ENCODE peak calls at places on chromosomes 16 and 17, in four cellular contexts. One of them, this sample, is unnamed. For H3K4me1, the result is how much of the 10 kb centered on the place peaks cover.

GRCh38 chr16:54090602-54091001 is 196.0 kb downstream of the IRX3 start:
- DNase-seq in gastrocnemius medialis: no peak
- DNase-seq in colonic mucosa: no peak
- DNase-seq in tibial artery: no peak
- DNase-seq in this sample: no peak

GRCh38 chr16:2485811-2486507 is 11.0 kb downstream of the TBC1D24 start:
- DNase-seq in colonic mucosa: no peak
- DNase-seq in tibial artery: no peak
- DNase-seq in gastrocnemius medialis: no peak
- DNase-seq in this sample: no peak

GRCh38 chr16:84246679-84247077 is 6.9 kb upstream of the KCNG4 start:
- DNase-seq in tibial artery: no peak
- DNase-seq in colonic mucosa: no peak
- DNase-seq in gastrocnemius medialis: no peak
- DNase-seq in this sample: no peak

GRCh38 chr16:71626858-71627213 is 852 bp downstream of the MARVELD3 start:
- DNase-seq in tibial artery: no peak
- DNase-seq in gastrocnemius medialis: no peak
- DNase-seq in colonic mucosa: peak
- DNase-seq in this sample: no peak

GRCh38 chr17:80720624-80721577 is 176.3 kb downstream of the RPTOR start:
- DNase-seq in tibial artery: no peak
- DNase-seq in gastrocnemius medialis: no peak
- DNase-seq in colonic mucosa: no peak
- DNase-seq in this sample: peak

GRCh38 chr16:88651276-88651988 is 579 bp upstream of the CYBA start:
- DNase-seq in tibial artery: no peak
- DNase-seq in colonic mucosa: peak
- DNase-seq in gastrocnemius medialis: peak
- DNase-seq in this sample: peak

GRCh38 chr17:62172492-62173291 is 107.6 kb upstream of the MED13 start:
- DNase-seq in colonic mucosa: no peak
- DNase-seq in tibial artery: no peak
- DNase-seq in gastrocnemius medialis: no peak
- DNase-seq in this sample: no peak

GRCh38 chr17:82280537-82280936 is 7.0 kb upstream of the CSNK1D start:
- DNase-seq in gastrocnemius medialis: no peak
- DNase-seq in colonic mucosa: no peak
- DNase-seq in tibial artery: no peak
- DNase-seq in this sample: no peak

GRCh38 chr17:2051388-2052237 is 3.3 kb upstream of the HIC1 start:
- DNase-seq in gastrocnemius medialis: no peak
- DNase-seq in colonic mucosa: no peak
- DNase-seq in tibial artery: no peak
- DNase-seq in this sample: no peak

GRCh38 chr16:58096249-58096648 is 32.9 kb downstream of the CFAP20 start:
- DNase-seq in gastrocnemius medialis: no peak
- DNase-seq in colonic mucosa: no peak
- DNase-seq in tibial artery: no peak
- DNase-seq in this sample: no peak

GRCh38 chr16:87851141-87851587 is 18.1 kb downstream of the SLC7A5 start:
- DNase-seq in gastrocnemius medialis: no peak
- DNase-seq in tibial artery: no peak
- DNase-seq in colonic mucosa: no peak
- DNase-seq in this sample: no peak

GRCh38 chr17:65856865-65857264 is 295.4 kb upstream of the AXIN2 start:
- DNase-seq in tibial artery: no peak
- DNase-seq in colonic mucosa: no peak
- DNase-seq in gastrocnemius medialis: no peak
- DNase-seq in this sample: no peak

GRCh38 chr16:29821663-29822115 is 1.4 kb downstream of the MVP start:
- DNase-seq in colonic mucosa: no peak
- DNase-seq in tibial artery: no peak
- DNase-seq in gastrocnemius medialis: no peak
- DNase-seq in this sample: no peak

GRCh38 chr16:30691907-30692306 is 7.1 kb upstream of the SRCAP start:
- DNase-seq in tibial artery: no peak
- DNase-seq in colonic mucosa: no peak
- DNase-seq in gastrocnemius medialis: no peak
- DNase-seq in this sample: no peak

GRCh38 chr16:69100046-69100765 is 5.2 kb upstream of the HAS3 start:
- DNase-seq in colonic mucosa: no peak
- DNase-seq in tibial artery: no peak
- DNase-seq in gastrocnemius medialis: no peak
- DNase-seq in this sample: no peak

GRCh38 chr17:57630736-57631135 is 114.4 kb downstream of the CCDC182 start:
- DNase-seq in gastrocnemius medialis: peak
- DNase-seq in tibial artery: no peak
- DNase-seq in colonic mucosa: no peak
- DNase-seq in this sample: no peak

GRCh38 chr17:57633236-57633635 is 111.9 kb downstream of the CCDC182 start:
- DNase-seq in gastrocnemius medialis: peak
- DNase-seq in tibial artery: no peak
- DNase-seq in colonic mucosa: no peak
- DNase-seq in this sample: no peak

GRCh38 chr17:57629886-57630285 is 115.2 kb downstream of the CCDC182 start:
- DNase-seq in tibial artery: no peak
- DNase-seq in gastrocnemius medialis: peak
- DNase-seq in colonic mucosa: no peak
- DNase-seq in this sample: no peak

GRCh38 chr17:57634713-57635465 is 110.2 kb downstream of the CCDC182 start:
- DNase-seq in colonic mucosa: no peak
- DNase-seq in tibial artery: no peak
- DNase-seq in gastrocnemius medialis: no peak
- DNase-seq in this sample: no peak

GRCh38 chr17:57632294-57632693 is 112.8 kb downstream of the CCDC182 start:
- DNase-seq in gastrocnemius medialis: peak
- DNase-seq in tibial artery: no peak
- DNase-seq in colonic mucosa: no peak
- DNase-seq in this sample: no peak
- H3K27ac ChIP-seq in gastrocnemius medialis: no peak
- H3K27ac ChIP-seq in tibial artery: no peak
- H3K27ac ChIP-seq in colonic mucosa: no peak
- H3K27ac ChIP-seq in this sample: no peak

GRCh38 chr17:45149037-45149668 is 878 bp downstream of the HEXIM1 start:
- DNase-seq in colonic mucosa: peak
- DNase-seq in tibial artery: peak
- DNase-seq in gastrocnemius medialis: peak
- DNase-seq in this sample: peak

GRCh38 chr17:45149669-45150603 is 1.7 kb downstream of the HEXIM1 start:
- DNase-seq in tibial artery: peak
- DNase-seq in gastrocnemius medialis: peak
- DNase-seq in colonic mucosa: peak
- DNase-seq in this sample: peak

GRCh38 chr17:45147102-45147580 is 1.1 kb upstream of the HEXIM1 start:
- DNase-seq in gastrocnemius medialis: peak
- DNase-seq in tibial artery: peak
- DNase-seq in colonic mucosa: no peak
- DNase-seq in this sample: peak

GRCh38 chr17:45147581-45148182 is 593 bp upstream of the HEXIM1 start:
- DNase-seq in colonic mucosa: peak
- DNase-seq in tibial artery: peak
- DNase-seq in gastrocnemius medialis: peak
- DNase-seq in this sample: peak

GRCh38 chr17:45148183-45149036 is at the start of gene HEXIM1:
- DNase-seq in colonic mucosa: peak
- DNase-seq in gastrocnemius medialis: peak
- DNase-seq in tibial artery: peak
- DNase-seq in this sample: peak
- H3K4me1 ChIP-seq in colonic mucosa: under half
- H3K4me1 ChIP-seq in gastrocnemius medialis: under half
- H3K4me1 ChIP-seq in tibial artery: half or more
- H3K4me1 ChIP-seq in this sample: under half

GRCh38 chr17:32941419-32942032 is 13.6 kb downstream of the TMEM98 start:
- DNase-seq in tibial artery: no peak
- DNase-seq in gastrocnemius medialis: no peak
- DNase-seq in colonic mucosa: no peak
- DNase-seq in this sample: no peak

GRCh38 chr17:32936157-32936893 is 8.4 kb downstream of the TMEM98 start:
- DNase-seq in gastrocnemius medialis: no peak
- DNase-seq in colonic mucosa: no peak
- DNase-seq in tibial artery: no peak
- DNase-seq in this sample: no peak

GRCh38 chr17:32933881-32934280 is 5.9 kb downstream of the TMEM98 start:
- DNase-seq in colonic mucosa: no peak
- DNase-seq in gastrocnemius medialis: no peak
- DNase-seq in tibial artery: no peak
- DNase-seq in this sample: no peak

GRCh38 chr17:32940706-32941390 is 12.9 kb downstream of the TMEM98 start:
- DNase-seq in gastrocnemius medialis: no peak
- DNase-seq in tibial artery: no peak
- DNase-seq in colonic mucosa: no peak
- DNase-seq in this sample: no peak

DNA sequence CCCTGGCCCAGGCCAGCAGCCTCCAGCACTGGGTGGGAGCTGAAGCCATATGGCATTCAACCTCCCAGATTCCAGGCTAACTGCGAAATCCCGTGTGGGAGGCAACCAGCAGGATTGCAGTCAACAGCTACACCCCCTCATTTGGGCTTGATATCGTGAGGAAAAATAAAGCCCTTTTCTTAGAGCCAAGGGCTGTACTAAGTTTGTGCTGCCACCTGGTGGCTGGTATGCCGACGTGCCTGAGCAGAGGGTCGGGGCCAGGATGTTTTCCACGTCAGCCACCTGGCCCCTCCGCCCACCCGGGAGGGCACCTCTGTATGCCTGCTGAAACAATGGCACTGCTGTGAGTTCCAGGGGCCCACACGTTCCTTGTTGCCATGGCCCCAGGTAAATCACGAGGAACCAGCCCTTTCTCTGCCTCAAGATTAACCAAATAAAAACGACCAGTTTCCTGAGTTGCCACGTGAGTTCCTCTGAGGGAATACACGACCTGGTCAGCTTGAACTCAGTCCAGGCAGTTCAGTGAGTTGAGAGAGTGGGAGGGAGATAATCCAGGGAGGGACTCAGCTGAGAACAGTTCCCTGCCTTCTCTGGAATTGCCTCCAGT is 9.0 kb downstream of the TMEM98 start:
- DNase-seq in colonic mucosa: peak
- DNase-seq in gastrocnemius medialis: peak
- DNase-seq in tibial artery: peak
- DNase-seq in this sample: peak
- H3K4me3 ChIP-seq in colonic mucosa: no peak
- H3K4me3 ChIP-seq in gastrocnemius medialis: no peak
- H3K4me3 ChIP-seq in tibial artery: no peak
- H3K4me3 ChIP-seq in this sample: no peak

GRCh38 chr17:50184611-50185398 is 16.6 kb downstream of the COL1A1 start:
- DNase-seq in gastrocnemius medialis: peak
- DNase-seq in colonic mucosa: no peak
- DNase-seq in tibial artery: peak
- DNase-seq in this sample: no peak
- H3K27ac ChIP-seq in gastrocnemius medialis: no peak
- H3K27ac ChIP-seq in colonic mucosa: no peak
- H3K27ac ChIP-seq in tibial artery: peak
- H3K27ac ChIP-seq in this sample: no peak

GRCh38 chr17:72399608-72400487 is 279.0 kb downstream of the SOX9 start:
- DNase-seq in colonic mucosa: no peak
- DNase-seq in gastrocnemius medialis: no peak
- DNase-seq in tibial artery: no peak
- DNase-seq in this sample: no peak

GRCh38 chr17:72400863-72401262 is 280.0 kb downstream of the SOX9 start:
- DNase-seq in gastrocnemius medialis: no peak
- DNase-seq in colonic mucosa: no peak
- DNase-seq in tibial artery: no peak
- DNase-seq in this sample: no peak

GRCh38 chr17:72397687-72398086 is 276.9 kb downstream of the SOX9 start:
- DNase-seq in tibial artery: no peak
- DNase-seq in colonic mucosa: no peak
- DNase-seq in gastrocnemius medialis: no peak
- DNase-seq in this sample: no peak

GRCh38 chr17:72400488-72400827 is 279.6 kb downstream of the SOX9 start:
- DNase-seq in tibial artery: no peak
- DNase-seq in colonic mucosa: no peak
- DNase-seq in gastrocnemius medialis: no peak
- DNase-seq in this sample: no peak

DNA sequence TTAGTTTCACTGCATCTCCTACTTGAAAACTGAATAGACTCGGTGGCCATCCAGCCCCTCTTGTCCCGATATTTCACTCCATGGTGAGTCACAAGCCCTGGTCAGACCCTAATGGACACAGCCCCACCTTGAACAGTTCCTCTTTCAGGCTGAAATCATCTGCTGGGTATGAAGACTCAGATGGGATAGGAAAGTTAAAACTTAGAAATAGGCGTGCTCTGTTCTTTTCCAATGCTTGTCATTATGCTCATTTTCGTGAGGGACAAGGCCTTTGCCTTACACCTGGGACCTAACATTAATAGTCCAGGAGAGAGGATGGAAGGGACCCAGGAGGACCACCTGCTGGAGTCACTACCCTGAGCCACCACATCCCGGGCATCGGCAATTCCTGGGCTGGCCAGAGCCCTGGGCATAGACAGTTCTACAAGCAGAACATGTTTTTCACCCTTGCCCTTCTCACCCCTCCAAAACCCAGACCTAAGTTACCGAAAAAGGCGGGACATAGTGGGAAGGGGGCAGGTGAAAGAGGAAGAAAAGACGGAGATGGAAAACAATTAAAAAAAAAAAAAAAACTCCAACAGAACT is 278.3 kb downstream of the SOX9 start:
- DNase-seq in gastrocnemius medialis: no peak
- DNase-seq in colonic mucosa: no peak
- DNase-seq in tibial artery: no peak
- DNase-seq in this sample: no peak
- H3K4me1 ChIP-seq in gastrocnemius medialis: under half
- H3K4me1 ChIP-seq in colonic mucosa: under half
- H3K4me1 ChIP-seq in tibial artery: under half
- H3K4me1 ChIP-seq in this sample: under half

DNA sequence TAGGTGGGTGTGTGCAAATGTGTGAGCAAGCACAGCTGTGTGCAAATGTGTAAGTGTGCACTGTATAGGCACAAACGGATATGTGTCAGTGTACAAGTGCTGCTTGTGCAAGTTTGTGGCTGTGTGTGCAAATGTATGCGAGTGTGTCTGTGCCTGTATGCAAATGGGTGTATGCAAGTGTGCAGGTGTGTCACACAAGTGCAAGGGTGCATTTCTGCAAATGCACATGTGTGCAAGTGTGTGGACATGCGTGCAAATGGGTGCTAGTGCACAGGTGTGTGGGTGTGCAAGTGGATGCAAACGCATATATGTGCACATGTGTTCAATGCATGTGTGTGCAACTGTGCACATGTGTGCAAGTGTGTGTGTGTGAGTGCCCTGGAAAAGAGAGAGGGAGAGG is 76.5 kb upstream of the TNRC6C start:
- DNase-seq in colonic mucosa: no peak
- DNase-seq in tibial artery: no peak
- DNase-seq in gastrocnemius medialis: no peak
- DNase-seq in this sample: no peak
- H3K4me3 ChIP-seq in colonic mucosa: no peak
- H3K4me3 ChIP-seq in tibial artery: no peak
- H3K4me3 ChIP-seq in gastrocnemius medialis: no peak
- H3K4me3 ChIP-seq in this sample: peak